ENCODE peak calls at places on chromosomes 11 and 22, in four cellular contexts. S is heart right ventricle, M is ovary, E is neural progenitor cell. P is an unnamed sample. For H3K36me3 and H3K4me1, the result is how much of the 10 kb centered on the place peaks cover.

GRCh38 chr22:25064894-25065560 is 112.5 kb downstream of the KIAA1671 start:
- DNase-seq in S (no peak), M (no peak), E (no peak), P (no peak)

GRCh38 chr22:27492566-27493201 is 308.9 kb downstream of the MN1 start:
- DNase-seq in S (no peak), M (no peak), E (no peak), P (no peak)

GRCh38 chr11:59666969-59667368 is 1.9 kb downstream of the PATL1 start:
- DNase-seq in S (no peak), M (no peak), E (no peak), P (no peak)

GRCh38 chr11:17154409-17155159 is 53.2 kb downstream of the PIK3C2A start:
- DNase-seq in S (no peak), M (no peak), E (no peak), P (no peak)

GRCh38 chr11:128380280-128380604 is 207.1 kb downstream of the ETS1 start:
- DNase-seq in S (no peak), M (no peak), E (no peak), P (no peak)

GRCh38 chr11:534592-535518 is 521 bp downstream of the HRAS start:
- DNase-seq in S (no peak), M (no peak), E (peak), P (no peak)

GRCh38 chr11:47179655-47179991 is 2.9 kb upstream of the ARFGAP2 start:
- DNase-seq in S (no peak), M (no peak), E (peak), P (no peak)

GRCh38 chr11:132058211-132058772 is 687.9 kb downstream of the NTM start:
- DNase-seq in S (no peak), M (no peak), E (no peak), P (no peak)

GRCh38 chr11:82521427-82521826 is 212.2 kb downstream of the FAM181B start:
- DNase-seq in S (no peak), M (no peak), E (no peak), P (no peak)

GRCh38 chr22:40345271-40345670 is 1.0 kb upstream of the ADSL start:
- DNase-seq in S (no peak), M (no peak), E (no peak), P (no peak)

GRCh38 chr11:111303476-111303875 is 5.1 kb downstream of the POU2AF3 start:
- DNase-seq in S (no peak), M (no peak), E (no peak), P (no peak)

GRCh38 chr11:17012712-17013547 is 1.3 kb downstream of the PLEKHA7 start:
- DNase-seq in S (peak), M (peak), E (peak), P (peak)

GRCh38 chr11:121486054-121486453 is 33.3 kb upstream of the SORL1-AS1 start:
- DNase-seq in S (no peak), M (no peak), E (no peak), P (no peak)

GRCh38 chr22:37080438-37080837 is 28.9 kb downstream of the KCTD17 start:
- DNase-seq in S (no peak), M (no peak), E (no peak), P (no peak)

GRCh38 chr11:111361082-111361801 is 17.8 kb downstream of the POU2AF1 start:
- DNase-seq in S (no peak), M (no peak), E (no peak), P (no peak)

GRCh38 chr22:43142881-43143562 is at the start of gene MCAT:
- DNase-seq in S (peak), M (peak), E (peak), P (peak)

GRCh38 chr11:108333403-108333899 is 110.6 kb downstream of the ATM start:
- DNase-seq in S (no peak), M (no peak), E (no peak), P (no peak)
- H3K36me3 ChIP-seq in S (half or more), M (under half), E (under half), P (under half)

GRCh38 chr11:88402784-88403183 is 65.2 kb upstream of the CTSC start:
- DNase-seq in S (no peak), M (no peak), E (no peak), P (no peak)
- H3K4me1 ChIP-seq in S (under half), M (under half), E (under half), P (under half)

DNA sequence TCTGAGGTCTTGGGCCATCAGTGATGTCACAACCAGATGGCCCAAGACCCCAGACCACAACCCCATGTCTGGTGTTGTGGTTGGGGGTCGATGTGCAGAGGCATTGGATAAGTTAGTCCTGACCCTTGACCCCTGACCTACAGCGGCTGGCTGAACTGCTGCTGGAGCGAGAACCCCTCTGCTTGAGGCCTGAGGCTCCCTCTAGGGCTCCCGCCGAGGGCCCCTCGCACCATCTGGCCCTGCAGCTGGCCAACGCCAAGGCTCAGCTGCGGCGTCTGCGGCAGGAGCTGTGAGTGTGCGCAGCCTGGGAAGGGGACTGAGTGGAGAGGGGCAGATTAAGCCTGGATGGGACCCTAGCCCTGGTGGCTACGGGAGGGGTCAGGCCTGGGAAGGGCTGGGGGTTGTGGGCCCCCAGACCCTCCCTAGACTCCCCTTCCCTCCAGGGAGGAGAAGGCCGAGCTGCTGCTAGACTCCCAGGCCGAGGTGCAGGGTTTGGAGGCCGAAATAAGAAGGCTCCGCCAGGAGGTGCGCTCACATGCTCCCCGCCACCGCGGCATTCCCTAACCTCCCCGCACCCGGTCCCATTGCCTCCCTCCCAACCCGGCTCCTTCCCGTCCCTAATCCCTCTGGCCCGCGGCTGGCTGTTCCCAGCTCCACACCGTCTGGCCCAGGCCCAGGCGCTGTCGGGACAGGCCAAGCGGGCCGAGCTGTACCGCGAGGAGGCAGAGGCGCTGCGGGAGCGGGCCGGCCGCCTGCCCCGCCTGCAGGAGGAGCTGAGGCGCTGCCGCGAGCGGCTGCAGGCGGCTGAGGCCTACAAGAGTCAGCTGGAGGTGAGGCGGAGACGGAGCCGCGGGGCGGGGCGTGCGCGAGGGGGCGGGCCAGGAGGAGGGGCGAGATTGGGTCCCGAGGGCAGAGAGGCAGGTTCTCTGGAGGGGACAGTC is 2.1 kb downstream of the CCDC88B start:
- DNase-seq in S (peak), M (peak), E (peak), P (peak)
- TF ChIP-seq CTCF in S (peak), M (peak), E (peak), P (peak)

GRCh38 chr11:70348608-70349007 is 49.7 kb upstream of the CTTN start:
- DNase-seq in S (no peak), M (no peak), E (no peak), P (no peak)
- H3K36me3 ChIP-seq in S (half or more), M (under half), E (under half), P (under half)

GRCh38 chr11:102144357-102145342 is 34.4 kb downstream of the YAP1 start:
- DNase-seq in S (no peak), M (peak), E (peak), P (no peak)

GRCh38 chr11:102147632-102148031 is 37.4 kb downstream of the YAP1 start:
- DNase-seq in S (no peak), M (no peak), E (no peak), P (no peak)

GRCh38 chr11:102147031-102147430 is 36.8 kb downstream of the YAP1 start:
- DNase-seq in S (no peak), M (no peak), E (no peak), P (no peak)

GRCh38 chr11:102151784-102152525 is 41.7 kb downstream of the YAP1 start:
- DNase-seq in S (no peak), M (no peak), E (no peak), P (no peak)

DNA sequence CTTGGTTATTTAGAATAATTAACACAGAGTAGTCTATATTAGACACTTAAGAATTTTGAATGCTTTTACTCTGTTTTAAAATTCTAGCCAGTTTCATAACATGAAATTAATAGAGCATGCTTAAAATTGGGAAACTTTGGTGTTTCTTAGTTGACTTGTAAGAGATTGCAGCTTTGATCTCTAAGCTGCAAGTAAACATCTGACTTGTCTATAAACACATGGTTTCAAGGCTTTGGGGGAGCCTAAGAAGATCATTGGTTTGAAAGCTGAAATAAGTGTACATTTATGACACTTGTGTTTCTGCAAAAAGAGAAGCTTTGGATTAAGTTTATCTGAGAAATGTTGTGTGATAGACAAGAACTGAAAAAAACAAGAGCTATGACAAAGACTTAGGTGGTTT is 37.8 kb downstream of the YAP1 start:
- DNase-seq in S (no peak), M (no peak), E (no peak), P (no peak)
- H3K4me1 ChIP-seq in S (under half), M (under half), E (under half), P (under half)

GRCh38 chr22:50269573-50270301 is 443 bp downstream of the MAPK11 start:
- DNase-seq in S (peak), M (no peak), E (no peak), P (peak)

GRCh38 chr22:50266994-50267393 is 3.2 kb downstream of the MAPK11 start:
- DNase-seq in S (no peak), M (no peak), E (no peak), P (no peak)

GRCh38 chr22:50268655-50269113 is 1.5 kb downstream of the MAPK11 start:
- DNase-seq in S (no peak), M (peak), E (no peak), P (no peak)

GRCh38 chr22:50270302-50271010 is at the start of gene MAPK11:
- DNase-seq in S (peak), M (peak), E (peak), P (peak)

DNA sequence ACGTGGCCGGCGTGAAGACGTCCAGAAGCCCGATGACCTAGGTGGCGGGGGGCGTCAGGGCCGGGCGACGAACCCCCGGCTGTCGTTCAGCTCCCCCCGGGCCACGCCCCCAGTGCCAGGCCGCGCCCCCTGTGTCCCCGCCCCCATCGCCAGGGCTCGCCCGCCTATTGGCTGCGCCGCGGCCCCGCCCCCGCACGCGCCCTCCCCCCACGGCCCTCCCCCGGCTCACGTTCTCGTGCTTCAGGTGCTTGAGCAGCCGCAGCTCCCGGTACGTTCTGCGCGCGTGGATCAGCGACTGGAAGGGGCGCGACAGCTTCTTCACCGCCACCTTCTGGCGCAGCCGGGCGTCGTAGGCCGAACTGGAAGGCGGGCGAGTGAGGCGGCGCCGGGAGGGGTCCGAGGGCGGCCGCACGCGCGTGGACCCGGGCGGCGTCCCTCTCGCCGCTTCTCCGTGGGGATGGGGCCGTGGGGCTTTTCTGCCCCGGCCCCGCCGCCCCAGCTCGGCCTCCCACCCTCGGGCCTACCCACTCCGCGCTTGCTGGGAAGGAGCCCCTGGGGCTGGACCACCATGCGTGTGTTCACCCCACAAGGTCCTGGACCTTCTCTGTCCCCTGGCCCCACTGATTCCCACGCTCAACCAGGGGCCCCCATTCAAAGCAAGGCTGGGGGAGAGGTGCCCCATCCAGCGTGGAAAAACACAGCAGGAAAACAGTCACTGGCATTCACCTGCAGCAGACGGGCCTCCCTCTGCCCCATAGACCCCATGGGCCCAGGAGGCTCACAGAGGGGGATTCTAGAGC is 2.4 kb downstream of the MAPK11 start:
- DNase-seq in S (peak), M (peak), E (peak), P (peak)
- TF ChIP-seq CTCF in S (no peak), M (peak), E (peak), P (no peak)

GRCh38 chr11:65425971-65426838 is 3.6 kb downstream of the NEAT1 start:
- DNase-seq in S (no peak), M (peak), E (no peak), P (no peak)
- H3K36me3 ChIP-seq in S (half or more), M (under half), E (under half), P (under half)

DNA sequence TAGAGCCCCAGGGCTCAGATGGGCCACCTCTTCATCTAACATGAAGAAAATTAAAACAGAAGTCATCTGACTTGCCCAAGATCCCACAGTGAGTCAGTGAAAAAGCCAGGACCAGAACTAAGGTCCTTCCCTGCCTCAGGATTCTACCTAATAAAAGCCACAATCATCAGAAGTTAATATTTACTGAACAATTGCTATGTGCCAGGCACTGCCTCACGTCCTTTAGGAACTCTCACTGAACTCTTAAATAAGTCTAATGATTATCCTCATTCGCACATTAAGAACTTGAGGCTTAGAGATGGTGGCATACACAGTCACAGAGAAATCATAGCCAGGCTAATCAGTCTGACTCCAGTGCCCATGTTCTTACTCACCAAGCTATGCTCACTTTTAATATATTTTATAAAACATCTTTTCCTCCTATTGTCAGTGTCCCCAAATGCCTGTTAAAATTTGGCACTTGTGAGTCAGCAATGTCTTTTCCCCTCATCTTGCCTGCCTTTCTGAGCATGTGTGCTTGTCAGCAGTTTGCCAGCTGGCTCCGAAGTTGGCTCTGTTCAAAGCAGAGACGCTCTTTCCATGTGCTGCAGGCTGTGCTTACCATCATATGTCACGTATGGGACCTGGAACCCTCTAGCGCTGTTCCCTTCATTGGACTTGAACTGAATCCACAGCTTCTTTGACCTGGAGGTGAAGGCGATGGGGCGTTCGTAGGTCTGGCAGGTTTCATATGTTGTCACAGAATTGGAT is 21.5 kb upstream of the NRIP3 start:
- DNase-seq in S (no peak), M (no peak), E (no peak), P (no peak)
- H3K4me1 ChIP-seq in S (under half), M (under half), E (under half), P (under half)

P was measured in uterus.